ENCODE peak calls at places on chromosomes 4 and X, in ten cellular contexts. H is activated naive CD8-positive, alpha-beta T cell treated with anti-CD3 and anti-CD28 coated beads, Interleukin-2, amount 50 U/mL, for 24 hours; O is upper lobe of left lung; U is C1 segment of cervical spinal cord; M is body of pancreas; C is mucosa of descending colon; K is SJCRH30; L is pancreas; Z is iris pigment epithelial cell; B is neural crest cell. X is an unnamed sample.

GRCh38 chr4:146095091-146095690 is 80.3 kb upstream of the LSM6 start:
- DNase-seq in H (peak; percentile 34), O (no peak), U (no peak), M (peak; percentile 21), C (peak; percentile 87), K (peak; percentile 67), L (no peak), Z (peak; percentile 55), B (peak; percentile 31), X (peak; percentile 43)

GRCh38 chr4:140186651-140187315 is 32.8 kb upstream of the MAML3 start:
- DNase-seq in H (no peak), O (no peak), U (no peak), M (peak; percentile 34), C (peak; percentile 73), K (no peak), L (peak; percentile 16), Z (peak; percentile 72), B (no peak), X (peak; percentile 25)

GRCh38 chr4:173261052-173261451 is 73.1 kb downstream of the HMGB2 start:
- DNase-seq in H (no peak), O (no peak), U (no peak), M (no peak), C (peak; percentile 18), K (no peak), L (no peak), Z (no peak), B (no peak), X (no peak)

GRCh38 chrX:135178636-135179035 is 7.4 kb upstream of the CT55 start:
- DNase-seq in H (no peak), O (no peak), U (no peak), M (no peak), C (no peak), K (peak; percentile 84), L (no peak), Z (no peak), B (no peak), X (no peak)

GRCh38 chr4:183936574-183937335 is 31.6 kb downstream of the STOX2 start:
- DNase-seq in H (no peak), O (no peak), U (no peak), M (no peak), C (no peak), K (no peak), L (no peak), Z (no peak), B (no peak), X (no peak)

GRCh38 chrX:129772796-129773431 is 6.8 kb upstream of the SASH3 start:
- DNase-seq in H (peak; percentile 57), O (peak; percentile 77), U (no peak), M (peak; percentile 16), C (peak; percentile 76), K (no peak), L (no peak), Z (no peak), B (no peak), X (no peak)

GRCh38 chr4:137226900-137227299 is 305.4 kb downstream of the PCDH18 start:
- DNase-seq in H (no peak), O (no peak), U (no peak), M (no peak), C (no peak), K (peak; percentile 25), L (no peak), Z (peak; percentile 20), B (no peak), X (no peak)

GRCh38 chrX:22300130-22300529 is 27.4 kb downstream of the CBLL2 start:
- DNase-seq in H (no peak), O (peak; percentile 42), U (no peak), M (peak; percentile 38), C (no peak), K (peak; percentile 56), L (peak; percentile 6), Z (peak; percentile 52), B (no peak), X (peak; percentile 45)

GRCh38 chr4:74397748-74398426 is 32.9 kb downstream of the EREG start:
- DNase-seq in H (peak; percentile 7), O (no peak), U (no peak), M (no peak), C (no peak), K (no peak), L (no peak), Z (peak; percentile 15), B (no peak), X (no peak)

GRCh38 chrX:94435799-94436198 is 761.8 kb downstream of the FAM133A start:
- DNase-seq in H (no peak), O (no peak), U (no peak), M (no peak), C (no peak), K (no peak), L (no peak), Z (no peak), B (no peak), X (no peak)

GRCh38 chrX:41045960-41046567 is 39.2 kb upstream of the USP9X start:
- DNase-seq in H (no peak), O (no peak), U (no peak), M (no peak), C (no peak), K (peak; percentile 8), L (no peak), Z (peak; percentile 49), B (no peak), X (no peak)

GRCh38 chr4:140884431-140885058 is 128.4 kb upstream of the TBC1D9 start:
- DNase-seq in H (peak; percentile 7), O (peak; percentile 23), U (peak; percentile 2), M (peak; percentile 42), C (peak; percentile 65), K (peak; percentile 69), L (peak; percentile 6), Z (peak; percentile 75), B (peak; percentile 22), X (peak; percentile 71)

GRCh38 chr4:122481766-122482405 is 25.4 kb upstream of the IL2 start:
- DNase-seq in H (no peak), O (no peak), U (no peak), M (no peak), C (no peak), K (no peak), L (no peak), Z (peak; percentile 16), B (no peak), X (peak; percentile 30)

GRCh38 chr4:72451349-72451748 is 117.7 kb downstream of the ADAMTS3 start:
- DNase-seq in H (no peak), O (no peak), U (no peak), M (peak; percentile 18), C (no peak), K (peak; percentile 12), L (no peak), Z (no peak), B (no peak), X (no peak)

GRCh38 chrX:44244008-44244407 is 99.5 kb downstream of the EFHC2 start:
- DNase-seq in H (no peak), O (no peak), U (no peak), M (no peak), C (peak; percentile 25), K (peak; percentile 3), L (no peak), Z (peak; percentile 42), B (no peak), X (peak; percentile 25)

GRCh38 chr4:49221209-49221608 is 235.1 kb downstream of the CWH43 start:
- DNase-seq in H (no peak), O (no peak), U (no peak), M (no peak), C (no peak), K (no peak), L (no peak), Z (no peak), B (no peak), X (no peak)

GRCh38 chrX:138917781-138918180 is 206.3 kb upstream of the FGF13 start:
- DNase-seq in H (no peak), O (no peak), U (no peak), M (no peak), C (no peak), K (no peak), L (no peak), Z (peak; percentile 63), B (no peak), X (peak; percentile 16)

GRCh38 chr4:140426610-140427103 is 791 bp downstream of the CLGN start:
- DNase-seq in H (peak; percentile 8), O (no peak), U (no peak), M (no peak), C (no peak), K (peak; percentile 43), L (no peak), Z (no peak), B (peak; percentile 35), X (no peak)

GRCh38 chrX:41482153-41482850 is 35.2 kb downstream of the NYX start:
- DNase-seq in H (no peak), O (no peak), U (no peak), M (no peak), C (no peak), K (no peak), L (no peak), Z (no peak), B (no peak), X (no peak)

GRCh38 chrX:74249963-74250362 is 54.0 kb upstream of the ZCCHC13 start:
- DNase-seq in H (no peak), O (no peak), U (no peak), M (no peak), C (peak; percentile 15), K (no peak), L (no peak), Z (no peak), B (no peak), X (no peak)

GRCh38 chrX:85851418-85851817 is 195.9 kb downstream of the CHM start:
- DNase-seq in H (no peak), O (peak; percentile 29), U (no peak), M (peak; percentile 56), C (peak; percentile 50), K (no peak), L (no peak), Z (peak; percentile 14), B (no peak), X (no peak)